ENCODE peak calls at places on chromosomes 13 and 19, in nine cellular contexts. D is ovary; F is kidney tubule cell; E is BJ; V is H54; M is endothelial cell; A is activated gamma-delta T cell treated with anti-CD3 and anti-CD28 coated beads, Interleukin-2, amount 50 U/mL, for 16 hours; O is nucleus accumbens; J is HCEC 1CT. Y is an unnamed sample.

GRCh38 chr19:5949792-5950305 is 28.1 kb downstream of the RANBP3 start:
- DNase-seq in M (no peak), E (no peak), O (no peak), F (peak), V (no peak), A (no peak), J (no peak), D (no peak), Y (peak)

GRCh38 chr13:95814494-95814893 is 137.6 kb downstream of the DNAJC3 start:
- DNase-seq in A (no peak), J (no peak), F (no peak), M (no peak), E (no peak), O (no peak), D (no peak), V (no peak), Y (no peak)

GRCh38 chr13:23074054-23074805 is 106.5 kb upstream of the SGCG start:
- DNase-seq in V (no peak), E (no peak), A (no peak), O (no peak), F (no peak), M (no peak), D (no peak), J (peak), Y (no peak)

GRCh38 chr19:13865578-13866462 is 11.1 kb upstream of the NANOS3 start:
- DNase-seq in O (no peak), J (no peak), A (no peak), V (no peak), D (peak), E (no peak), F (no peak), M (no peak), Y (no peak)

GRCh38 chr19:28836366-28836765 is 376.6 kb downstream of the UQCRFS1 start:
- DNase-seq in D (no peak), E (no peak), J (no peak), F (no peak), M (no peak), O (no peak), A (no peak), V (no peak), Y (no peak)

GRCh38 chr13:25688524-25688923 is 316.8 kb downstream of the ATP8A2 start:
- DNase-seq in J (no peak), M (no peak), E (no peak), O (no peak), A (no peak), D (no peak), V (no peak), F (no peak), Y (no peak)

GRCh38 chr19:16463991-16464575 is 7.7 kb downstream of the EPS15L1 start:
- DNase-seq in A (no peak), V (no peak), J (no peak), F (no peak), M (no peak), E (no peak), O (no peak), D (no peak), Y (no peak)

GRCh38 chr13:44710576-44710975 is 134.4 kb upstream of the TSC22D1 start:
- DNase-seq in F (peak), A (no peak), M (no peak), D (no peak), O (no peak), J (peak), E (peak), V (peak), Y (no peak)

GRCh38 chr13:95217920-95218830 is 83.1 kb downstream of the ABCC4 start:
- DNase-seq in A (no peak), F (no peak), M (no peak), O (no peak), J (no peak), D (no peak), V (no peak), E (no peak), Y (no peak)

GRCh38 chr19:39816287-39817048 is 17.5 kb downstream of the DYRK1B start:
- DNase-seq in J (no peak), F (no peak), M (no peak), V (no peak), E (no peak), D (no peak), A (no peak), O (no peak), Y (no peak)

GRCh38 chr13:32309812-32310706 is 5.1 kb downstream of the ZAR1L start:
- DNase-seq in D (no peak), M (peak), A (no peak), F (peak), J (peak), V (no peak), O (no peak), E (no peak), Y (no peak)

GRCh38 chr13:25286308-25286968 is 850 bp downstream of the MTMR6 start:
- DNase-seq in J (peak), O (peak), D (no peak), A (no peak), F (peak), E (no peak), M (peak), V (no peak), Y (no peak)

GRCh38 chr13:112716461-112716820 is 26.6 kb downstream of the ATP11A start:
- DNase-seq in J (no peak), D (peak), F (no peak), A (no peak), M (no peak), V (no peak), O (no peak), E (no peak), Y (no peak)

GRCh38 chr19:6108721-6109633 is 1.3 kb downstream of the RFX2 start:
- DNase-seq in A (peak), J (peak), M (peak), E (no peak), V (peak), F (peak), O (no peak), D (peak), Y (no peak)

GRCh38 chr19:7426986-7427385 is 61.8 kb downstream of the PEX11G start:
- DNase-seq in V (no peak), F (no peak), E (no peak), J (no peak), O (no peak), A (no peak), M (no peak), D (no peak), Y (no peak)

GRCh38 chr13:95833713-95834112 is 156.8 kb downstream of the DNAJC3 start:
- DNase-seq in V (peak), O (no peak), M (no peak), F (peak), A (no peak), E (no peak), D (no peak), J (peak), Y (no peak)

GRCh38 chr19:34733826-34734600 is at the start of gene ZNF181:
- DNase-seq in D (peak), J (peak), A (peak), O (peak), V (peak), M (peak), E (peak), F (peak), Y (peak)

GRCh38 chr19:14632286-14632685 is 42.4 kb downstream of the ADGRE3 start:
- DNase-seq in J (no peak), E (no peak), A (no peak), M (no peak), F (no peak), V (peak), D (no peak), O (no peak), Y (no peak)

GRCh38 chr19:15300533-15301194 is 31.7 kb downstream of the BRD4 start:
- DNase-seq in D (no peak), M (no peak), V (no peak), J (peak), E (peak), F (no peak), O (no peak), A (no peak), Y (no peak)

GRCh38 chr13:93496985-93497673 is 270.5 kb downstream of the GPC6 start:
- DNase-seq in M (no peak), F (no peak), J (no peak), O (no peak), A (no peak), V (no peak), D (no peak), E (no peak), Y (no peak)

GRCh38 chr19:34985249-34986022 is 14.7 kb upstream of the GRAMD1A start:
- DNase-seq in A (no peak), M (peak), O (no peak), E (no peak), J (no peak), D (no peak), V (no peak), F (no peak), Y (no peak)

GRCh38 chr13:23950736-23951510 is 53.6 kb upstream of the C1QTNF9B start:
- DNase-seq in D (no peak), A (no peak), F (peak), V (no peak), J (no peak), O (no peak), E (no peak), M (no peak), Y (no peak)

Y was measured in substantia nigra.